ENCODE peak calls at places on chromosomes 12 and 14, in five cellular contexts. One of them, this sample, is unnamed.

GRCh38 chr12:106861984-106862894 is 87.8 kb downstream of the RIC8B start:
- DNase-seq in fibroblast of lung: peak
- DNase-seq in cerebellum: no peak
- DNase-seq in iPS DF 19.7: no peak
- DNase-seq in NCI-H510A: no peak
- DNase-seq in this sample: no peak

GRCh38 chr14:42629553-42629952 is 1022.9 kb downstream of the LRFN5 start:
- DNase-seq in fibroblast of lung: no peak
- DNase-seq in cerebellum: no peak
- DNase-seq in NCI-H510A: no peak
- DNase-seq in iPS DF 19.7: no peak
- DNase-seq in this sample: no peak

GRCh38 chr14:43003845-43004244 is 1397.2 kb downstream of the LRFN5 start:
- DNase-seq in fibroblast of lung: peak
- DNase-seq in NCI-H510A: no peak
- DNase-seq in cerebellum: no peak
- DNase-seq in iPS DF 19.7: no peak
- DNase-seq in this sample: no peak

GRCh38 chr14:37369446-37369845 is 171.7 kb downstream of the MIPOL1 start:
- DNase-seq in cerebellum: no peak
- DNase-seq in fibroblast of lung: no peak
- DNase-seq in NCI-H510A: no peak
- DNase-seq in iPS DF 19.7: no peak
- DNase-seq in this sample: no peak

GRCh38 chr12:121668750-121669524 is 517 bp downstream of the MORN3 start:
- DNase-seq in cerebellum: no peak
- DNase-seq in NCI-H510A: no peak
- DNase-seq in fibroblast of lung: peak
- DNase-seq in iPS DF 19.7: no peak
- DNase-seq in this sample: peak

GRCh38 chr12:131618303-131618658 is 92.6 kb upstream of the SFSWAP start:
- DNase-seq in cerebellum: no peak
- DNase-seq in NCI-H510A: no peak
- DNase-seq in fibroblast of lung: no peak
- DNase-seq in iPS DF 19.7: no peak
- DNase-seq in this sample: peak

GRCh38 chr14:55881577-55882241 is 236.5 kb upstream of the PELI2 start:
- DNase-seq in iPS DF 19.7: peak
- DNase-seq in NCI-H510A: no peak
- DNase-seq in cerebellum: no peak
- DNase-seq in fibroblast of lung: peak
- DNase-seq in this sample: no peak

GRCh38 chr14:104817930-104818713 is 17.2 kb downstream of the ZBTB42 start:
- DNase-seq in cerebellum: no peak
- DNase-seq in iPS DF 19.7: no peak
- DNase-seq in fibroblast of lung: no peak
- DNase-seq in NCI-H510A: no peak
- DNase-seq in this sample: no peak

GRCh38 chr14:69485261-69485660 is 733 bp downstream of the PLEKHD1 start:
- DNase-seq in fibroblast of lung: no peak
- DNase-seq in cerebellum: no peak
- DNase-seq in NCI-H510A: no peak
- DNase-seq in iPS DF 19.7: no peak
- DNase-seq in this sample: no peak